ENCODE peak calls at places on chromosomes 5 and 9, in eight cellular contexts. One of them, this sample, is unnamed.

GRCh38 chr5:119279093-119279492 is 76.7 kb upstream of the TNFAIP8 start:
- DNase-seq in cardiac muscle cell: no peak
- DNase-seq in CD4-positive, alpha-beta T cell: no peak
- DNase-seq in lower leg skin: no peak
- DNase-seq in epithelial cell of proximal tubule: no peak
- DNase-seq in brain microvascular endothelial cell: no peak
- DNase-seq in endothelial cell: no peak
- DNase-seq in activated CD8-positive, alpha-beta T cell treated with anti-CD3 and anti-CD28 coated beads for 36 hours: no peak
- DNase-seq in this sample: no peak

GRCh38 chr5:14134771-14135170 is 8.4 kb upstream of the TRIO start:
- DNase-seq in endothelial cell: no peak
- DNase-seq in lower leg skin: no peak
- DNase-seq in brain microvascular endothelial cell: no peak
- DNase-seq in CD4-positive, alpha-beta T cell: no peak
- DNase-seq in activated CD8-positive, alpha-beta T cell treated with anti-CD3 and anti-CD28 coated beads for 36 hours: no peak
- DNase-seq in epithelial cell of proximal tubule: no peak
- DNase-seq in cardiac muscle cell: no peak
- DNase-seq in this sample: no peak

GRCh38 chr5:146240951-146241350 is 37.5 kb downstream of the RBM27 start:
- DNase-seq in CD4-positive, alpha-beta T cell: no peak
- DNase-seq in activated CD8-positive, alpha-beta T cell treated with anti-CD3 and anti-CD28 coated beads for 36 hours: no peak
- DNase-seq in cardiac muscle cell: no peak
- DNase-seq in epithelial cell of proximal tubule: no peak
- DNase-seq in brain microvascular endothelial cell: no peak
- DNase-seq in lower leg skin: no peak
- DNase-seq in endothelial cell: no peak
- DNase-seq in this sample: no peak

GRCh38 chr9:32398207-32398606 is 13.8 kb downstream of the ACO1 start:
- DNase-seq in cardiac muscle cell: no peak
- DNase-seq in activated CD8-positive, alpha-beta T cell treated with anti-CD3 and anti-CD28 coated beads for 36 hours: no peak
- DNase-seq in epithelial cell of proximal tubule: no peak
- DNase-seq in CD4-positive, alpha-beta T cell: no peak
- DNase-seq in endothelial cell: no peak
- DNase-seq in lower leg skin: no peak
- DNase-seq in brain microvascular endothelial cell: peak; percentile 59
- DNase-seq in this sample: no peak

GRCh38 chr5:21613971-21614488 is 1239.1 kb downstream of the CDH12 start:
- DNase-seq in CD4-positive, alpha-beta T cell: no peak
- DNase-seq in lower leg skin: no peak
- DNase-seq in activated CD8-positive, alpha-beta T cell treated with anti-CD3 and anti-CD28 coated beads for 36 hours: no peak
- DNase-seq in cardiac muscle cell: no peak
- DNase-seq in epithelial cell of proximal tubule: no peak
- DNase-seq in brain microvascular endothelial cell: no peak
- DNase-seq in endothelial cell: no peak
- DNase-seq in this sample: no peak

GRCh38 chr5:174533771-174534221 is 190.6 kb upstream of the MSX2 start:
- DNase-seq in epithelial cell of proximal tubule: peak; percentile 45
- DNase-seq in cardiac muscle cell: no peak
- DNase-seq in endothelial cell: no peak
- DNase-seq in CD4-positive, alpha-beta T cell: no peak
- DNase-seq in lower leg skin: no peak
- DNase-seq in brain microvascular endothelial cell: peak; percentile 85
- DNase-seq in activated CD8-positive, alpha-beta T cell treated with anti-CD3 and anti-CD28 coated beads for 36 hours: no peak
- DNase-seq in this sample: no peak

GRCh38 chr5:141777130-141777529 is 95.1 kb upstream of the ARAP3 start:
- DNase-seq in lower leg skin: no peak
- DNase-seq in CD4-positive, alpha-beta T cell: no peak
- DNase-seq in endothelial cell: no peak
- DNase-seq in brain microvascular endothelial cell: no peak
- DNase-seq in epithelial cell of proximal tubule: no peak
- DNase-seq in cardiac muscle cell: no peak
- DNase-seq in activated CD8-positive, alpha-beta T cell treated with anti-CD3 and anti-CD28 coated beads for 36 hours: no peak
- DNase-seq in this sample: no peak

GRCh38 chr5:81685481-81685880 is 65.4 kb downstream of the SSBP2 start:
- DNase-seq in brain microvascular endothelial cell: no peak
- DNase-seq in endothelial cell: no peak
- DNase-seq in CD4-positive, alpha-beta T cell: no peak
- DNase-seq in epithelial cell of proximal tubule: no peak
- DNase-seq in cardiac muscle cell: no peak
- DNase-seq in lower leg skin: no peak
- DNase-seq in activated CD8-positive, alpha-beta T cell treated with anti-CD3 and anti-CD28 coated beads for 36 hours: no peak
- DNase-seq in this sample: no peak

GRCh38 chr5:158064331-158065123 is 205.6 kb upstream of the CLINT1 start:
- DNase-seq in cardiac muscle cell: no peak
- DNase-seq in lower leg skin: no peak
- DNase-seq in epithelial cell of proximal tubule: no peak
- DNase-seq in brain microvascular endothelial cell: no peak
- DNase-seq in activated CD8-positive, alpha-beta T cell treated with anti-CD3 and anti-CD28 coated beads for 36 hours: no peak
- DNase-seq in CD4-positive, alpha-beta T cell: no peak
- DNase-seq in endothelial cell: no peak
- DNase-seq in this sample: no peak

GRCh38 chr5:116478461-116478860 is 96.2 kb downstream of the SEMA6A start:
- DNase-seq in CD4-positive, alpha-beta T cell: no peak
- DNase-seq in brain microvascular endothelial cell: no peak
- DNase-seq in activated CD8-positive, alpha-beta T cell treated with anti-CD3 and anti-CD28 coated beads for 36 hours: no peak
- DNase-seq in cardiac muscle cell: no peak
- DNase-seq in endothelial cell: no peak
- DNase-seq in lower leg skin: no peak
- DNase-seq in epithelial cell of proximal tubule: no peak
- DNase-seq in this sample: no peak

GRCh38 chr5:112691758-112692157 is 45.9 kb upstream of the APC start:
- DNase-seq in CD4-positive, alpha-beta T cell: no peak
- DNase-seq in brain microvascular endothelial cell: peak; percentile 11
- DNase-seq in epithelial cell of proximal tubule: no peak
- DNase-seq in activated CD8-positive, alpha-beta T cell treated with anti-CD3 and anti-CD28 coated beads for 36 hours: peak; percentile 53
- DNase-seq in endothelial cell: peak; percentile 47
- DNase-seq in lower leg skin: no peak
- DNase-seq in cardiac muscle cell: no peak
- DNase-seq in this sample: peak; percentile 19

GRCh38 chr5:108451269-108451668 is 69.4 kb upstream of the FBXL17 start:
- DNase-seq in endothelial cell: no peak
- DNase-seq in epithelial cell of proximal tubule: no peak
- DNase-seq in brain microvascular endothelial cell: no peak
- DNase-seq in cardiac muscle cell: no peak
- DNase-seq in lower leg skin: no peak
- DNase-seq in CD4-positive, alpha-beta T cell: no peak
- DNase-seq in activated CD8-positive, alpha-beta T cell treated with anti-CD3 and anti-CD28 coated beads for 36 hours: no peak
- DNase-seq in this sample: no peak
- TF ChIP-seq CTCF in endothelial cell: no peak
- TF ChIP-seq CTCF in epithelial cell of proximal tubule: no peak
- TF ChIP-seq CTCF in brain microvascular endothelial cell: no peak
- TF ChIP-seq CTCF in cardiac muscle cell: no peak
- TF ChIP-seq CTCF in lower leg skin: no peak
- TF ChIP-seq CTCF in CD4-positive, alpha-beta T cell: no peak
- TF ChIP-seq CTCF in activated CD8-positive, alpha-beta T cell treated with anti-CD3 and anti-CD28 coated beads for 36 hours: no peak
- TF ChIP-seq CTCF in this sample: peak; percentile 25

GRCh38 chr9:15498246-15499018 is 12.3 kb downstream of the PSIP1 start:
- DNase-seq in brain microvascular endothelial cell: no peak
- DNase-seq in CD4-positive, alpha-beta T cell: no peak
- DNase-seq in endothelial cell: no peak
- DNase-seq in lower leg skin: no peak
- DNase-seq in epithelial cell of proximal tubule: no peak
- DNase-seq in cardiac muscle cell: no peak
- DNase-seq in activated CD8-positive, alpha-beta T cell treated with anti-CD3 and anti-CD28 coated beads for 36 hours: no peak
- DNase-seq in this sample: no peak

GRCh38 chr9:15499108-15499507 is 11.7 kb downstream of the PSIP1 start:
- DNase-seq in endothelial cell: no peak
- DNase-seq in epithelial cell of proximal tubule: no peak
- DNase-seq in CD4-positive, alpha-beta T cell: no peak
- DNase-seq in cardiac muscle cell: no peak
- DNase-seq in lower leg skin: no peak
- DNase-seq in brain microvascular endothelial cell: no peak
- DNase-seq in activated CD8-positive, alpha-beta T cell treated with anti-CD3 and anti-CD28 coated beads for 36 hours: no peak
- DNase-seq in this sample: no peak

GRCh38 chr9:15501803-15502202 is 9.0 kb downstream of the PSIP1 start:
- DNase-seq in activated CD8-positive, alpha-beta T cell treated with anti-CD3 and anti-CD28 coated beads for 36 hours: no peak
- DNase-seq in lower leg skin: no peak
- DNase-seq in CD4-positive, alpha-beta T cell: no peak
- DNase-seq in brain microvascular endothelial cell: no peak
- DNase-seq in cardiac muscle cell: no peak
- DNase-seq in epithelial cell of proximal tubule: no peak
- DNase-seq in endothelial cell: no peak
- DNase-seq in this sample: no peak

GRCh38 chr9:15505927-15506326 is 4.8 kb downstream of the PSIP1 start:
- DNase-seq in brain microvascular endothelial cell: no peak
- DNase-seq in activated CD8-positive, alpha-beta T cell treated with anti-CD3 and anti-CD28 coated beads for 36 hours: no peak
- DNase-seq in epithelial cell of proximal tubule: no peak
- DNase-seq in endothelial cell: no peak
- DNase-seq in cardiac muscle cell: no peak
- DNase-seq in CD4-positive, alpha-beta T cell: no peak
- DNase-seq in lower leg skin: no peak
- DNase-seq in this sample: no peak

GRCh38 chr9:15501179-15501578 is 9.6 kb downstream of the PSIP1 start:
- DNase-seq in CD4-positive, alpha-beta T cell: no peak
- DNase-seq in lower leg skin: no peak
- DNase-seq in epithelial cell of proximal tubule: no peak
- DNase-seq in cardiac muscle cell: no peak
- DNase-seq in endothelial cell: no peak
- DNase-seq in activated CD8-positive, alpha-beta T cell treated with anti-CD3 and anti-CD28 coated beads for 36 hours: no peak
- DNase-seq in brain microvascular endothelial cell: no peak
- DNase-seq in this sample: no peak
- TF ChIP-seq CTCF in CD4-positive, alpha-beta T cell: no peak
- TF ChIP-seq CTCF in lower leg skin: no peak
- TF ChIP-seq CTCF in epithelial cell of proximal tubule: no peak
- TF ChIP-seq CTCF in cardiac muscle cell: no peak
- TF ChIP-seq CTCF in endothelial cell: no peak
- TF ChIP-seq CTCF in activated CD8-positive, alpha-beta T cell treated with anti-CD3 and anti-CD28 coated beads for 36 hours: no peak
- TF ChIP-seq CTCF in brain microvascular endothelial cell: no peak
- TF ChIP-seq CTCF in this sample: no peak

GRCh38 chr5:110639307-110639902 is 87.1 kb downstream of the TMEM232 start:
- DNase-seq in endothelial cell: no peak
- DNase-seq in lower leg skin: no peak
- DNase-seq in activated CD8-positive, alpha-beta T cell treated with anti-CD3 and anti-CD28 coated beads for 36 hours: no peak
- DNase-seq in CD4-positive, alpha-beta T cell: no peak
- DNase-seq in brain microvascular endothelial cell: no peak
- DNase-seq in cardiac muscle cell: no peak
- DNase-seq in epithelial cell of proximal tubule: no peak
- DNase-seq in this sample: no peak
- TF ChIP-seq CTCF in endothelial cell: no peak
- TF ChIP-seq CTCF in lower leg skin: no peak
- TF ChIP-seq CTCF in activated CD8-positive, alpha-beta T cell treated with anti-CD3 and anti-CD28 coated beads for 36 hours: no peak
- TF ChIP-seq CTCF in CD4-positive, alpha-beta T cell: no peak
- TF ChIP-seq CTCF in brain microvascular endothelial cell: no peak
- TF ChIP-seq CTCF in cardiac muscle cell: no peak
- TF ChIP-seq CTCF in epithelial cell of proximal tubule: no peak
- TF ChIP-seq CTCF in this sample: no peak

DNA sequence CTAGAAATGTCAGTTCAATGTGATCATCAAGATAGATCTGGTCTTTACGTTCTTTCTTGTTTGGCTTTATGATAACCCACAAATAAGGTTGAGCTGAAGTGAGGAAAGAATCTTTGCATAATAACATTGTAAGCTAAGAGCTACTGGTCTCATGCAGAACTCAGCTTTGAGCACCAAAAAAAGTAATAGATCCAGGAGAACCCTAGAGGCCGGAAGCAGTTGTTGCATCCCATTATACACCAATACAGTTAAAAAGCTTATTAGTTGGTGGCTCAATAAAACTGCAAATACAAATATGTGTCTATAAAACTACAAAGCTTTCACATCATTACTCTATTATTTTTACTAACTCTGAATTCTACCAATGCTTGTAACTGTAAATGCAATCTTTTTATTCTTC is 85.5 kb upstream of the NUDT12 start:
- DNase-seq in brain microvascular endothelial cell: no peak
- DNase-seq in lower leg skin: no peak
- DNase-seq in activated CD8-positive, alpha-beta T cell treated with anti-CD3 and anti-CD28 coated beads for 36 hours: no peak
- DNase-seq in CD4-positive, alpha-beta T cell: no peak
- DNase-seq in endothelial cell: no peak
- DNase-seq in epithelial cell of proximal tubule: no peak
- DNase-seq in cardiac muscle cell: no peak
- DNase-seq in this sample: no peak
- TF ChIP-seq CTCF in brain microvascular endothelial cell: no peak
- TF ChIP-seq CTCF in lower leg skin: no peak
- TF ChIP-seq CTCF in activated CD8-positive, alpha-beta T cell treated with anti-CD3 and anti-CD28 coated beads for 36 hours: no peak
- TF ChIP-seq CTCF in CD4-positive, alpha-beta T cell: no peak
- TF ChIP-seq CTCF in endothelial cell: peak; percentile 44
- TF ChIP-seq CTCF in epithelial cell of proximal tubule: peak; percentile 48
- TF ChIP-seq CTCF in cardiac muscle cell: no peak
- TF ChIP-seq CTCF in this sample: no peak

GRCh38 chr5:88606173-88606572 is 276.8 kb downstream of the MEF2C start:
- DNase-seq in CD4-positive, alpha-beta T cell: no peak
- DNase-seq in activated CD8-positive, alpha-beta T cell treated with anti-CD3 and anti-CD28 coated beads for 36 hours: no peak
- DNase-seq in epithelial cell of proximal tubule: no peak
- DNase-seq in lower leg skin: no peak
- DNase-seq in cardiac muscle cell: no peak
- DNase-seq in brain microvascular endothelial cell: no peak
- DNase-seq in endothelial cell: no peak
- DNase-seq in this sample: no peak

GRCh38 chr5:88606626-88607025 is 276.4 kb downstream of the MEF2C start:
- DNase-seq in lower leg skin: no peak
- DNase-seq in CD4-positive, alpha-beta T cell: no peak
- DNase-seq in endothelial cell: no peak
- DNase-seq in brain microvascular endothelial cell: no peak
- DNase-seq in epithelial cell of proximal tubule: no peak
- DNase-seq in cardiac muscle cell: no peak
- DNase-seq in activated CD8-positive, alpha-beta T cell treated with anti-CD3 and anti-CD28 coated beads for 36 hours: no peak
- DNase-seq in this sample: no peak

GRCh38 chr5:88607492-88607891 is 275.5 kb downstream of the MEF2C start:
- DNase-seq in cardiac muscle cell: no peak
- DNase-seq in endothelial cell: no peak
- DNase-seq in brain microvascular endothelial cell: no peak
- DNase-seq in epithelial cell of proximal tubule: no peak
- DNase-seq in CD4-positive, alpha-beta T cell: no peak
- DNase-seq in activated CD8-positive, alpha-beta T cell treated with anti-CD3 and anti-CD28 coated beads for 36 hours: no peak
- DNase-seq in lower leg skin: no peak
- DNase-seq in this sample: no peak

GRCh38 chr5:88602584-88602983 is 280.4 kb downstream of the MEF2C start:
- DNase-seq in brain microvascular endothelial cell: no peak
- DNase-seq in endothelial cell: no peak
- DNase-seq in epithelial cell of proximal tubule: no peak
- DNase-seq in activated CD8-positive, alpha-beta T cell treated with anti-CD3 and anti-CD28 coated beads for 36 hours: peak; percentile 36
- DNase-seq in lower leg skin: no peak
- DNase-seq in CD4-positive, alpha-beta T cell: no peak
- DNase-seq in cardiac muscle cell: no peak
- DNase-seq in this sample: no peak
- TF ChIP-seq CTCF in brain microvascular endothelial cell: peak; percentile 50
- TF ChIP-seq CTCF in endothelial cell: peak; percentile 65
- TF ChIP-seq CTCF in epithelial cell of proximal tubule: peak; percentile 57
- TF ChIP-seq CTCF in activated CD8-positive, alpha-beta T cell treated with anti-CD3 and anti-CD28 coated beads for 36 hours: peak; percentile 67
- TF ChIP-seq CTCF in lower leg skin: no peak
- TF ChIP-seq CTCF in CD4-positive, alpha-beta T cell: peak; percentile 35
- TF ChIP-seq CTCF in cardiac muscle cell: no peak
- TF ChIP-seq CTCF in this sample: peak; percentile 58

DNA sequence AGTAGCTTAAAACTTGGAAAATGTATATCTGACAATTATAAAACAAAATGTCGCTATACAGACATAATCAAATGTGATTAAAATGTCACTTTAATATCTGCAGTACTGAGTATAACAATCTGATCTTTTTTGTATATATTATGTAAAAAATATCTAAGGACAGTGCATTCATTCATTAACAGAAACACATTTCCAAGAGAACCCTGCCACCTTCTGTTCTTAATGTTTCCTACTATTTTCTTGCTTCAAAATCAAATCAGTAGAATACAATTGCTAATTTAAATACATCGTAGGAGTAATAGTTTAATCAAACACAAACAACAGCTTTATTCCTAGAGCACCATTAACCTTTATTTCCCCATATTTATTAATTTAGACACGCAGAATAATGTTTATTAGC is 142.6 kb upstream of the ST8SIA4 start:
- DNase-seq in brain microvascular endothelial cell: no peak
- DNase-seq in lower leg skin: no peak
- DNase-seq in activated CD8-positive, alpha-beta T cell treated with anti-CD3 and anti-CD28 coated beads for 36 hours: no peak
- DNase-seq in endothelial cell: no peak
- DNase-seq in epithelial cell of proximal tubule: no peak
- DNase-seq in cardiac muscle cell: no peak
- DNase-seq in CD4-positive, alpha-beta T cell: no peak
- DNase-seq in this sample: peak; percentile 27
- TF ChIP-seq CTCF in brain microvascular endothelial cell: no peak
- TF ChIP-seq CTCF in lower leg skin: no peak
- TF ChIP-seq CTCF in activated CD8-positive, alpha-beta T cell treated with anti-CD3 and anti-CD28 coated beads for 36 hours: peak; percentile 39
- TF ChIP-seq CTCF in endothelial cell: no peak
- TF ChIP-seq CTCF in epithelial cell of proximal tubule: no peak
- TF ChIP-seq CTCF in cardiac muscle cell: no peak
- TF ChIP-seq CTCF in CD4-positive, alpha-beta T cell: peak; percentile 52
- TF ChIP-seq CTCF in this sample: peak; percentile 38

This sample was measured in GM13977.